ENCODE peak calls at places on chromosomes 7 and 10, in eight cellular contexts. Z is AG09309, A is progenitor cell of endocrine pancreas, H is psoas muscle, V is Calu3, Y is lower leg skin, B is AG09319, E is PC-3. L is an unnamed sample.

GRCh38 chr10:131452926-131453771 is 141.6 kb upstream of the TCERG1L start:
- DNase-seq in E (no peak), Y (peak; percentile 78), Z (no peak), V (no peak), H (no peak), A (peak; percentile 36), B (no peak), L (peak; percentile 66)

GRCh38 chr7:74364061-74364460 is 74.9 kb downstream of the CLIP2 start:
- DNase-seq in V (no peak), Y (no peak), A (no peak), B (no peak), H (no peak), Z (no peak), E (peak; percentile 15), L (no peak)

GRCh38 chr7:50463035-50463434 is 12.9 kb upstream of the FIGNL1 start:
- DNase-seq in B (no peak), E (no peak), A (no peak), Y (no peak), Z (no peak), H (no peak), V (no peak), L (no peak)

GRCh38 chr10:50577681-50578350 is 45.9 kb downstream of the SGMS1 start:
- DNase-seq in H (no peak), B (no peak), E (peak; percentile 47), Y (no peak), Z (no peak), V (peak; percentile 30), A (no peak), L (no peak)

GRCh38 chr7:94561841-94562514 is 52.4 kb downstream of the CASD1 start:
- DNase-seq in Y (no peak), E (peak; percentile 28), V (no peak), Z (no peak), H (no peak), B (no peak), A (no peak), L (no peak)

GRCh38 chr10:94155722-94156271 is 162.1 kb downstream of the PLCE1 start:
- DNase-seq in A (no peak), H (no peak), Z (no peak), Y (no peak), E (no peak), B (no peak), V (no peak), L (no peak)

GRCh38 chr10:44801383-44802327 is 109.5 kb upstream of the TMEM72 start:
- DNase-seq in Z (peak; percentile 75), E (peak; percentile 97), B (peak; percentile 92), H (peak; percentile 61), Y (peak; percentile 90), A (no peak), V (peak; percentile 96), L (peak; percentile 79)

GRCh38 chr7:93923946-93924345 is 2.4 kb downstream of the GNG11 start:
- DNase-seq in E (no peak), Y (no peak), H (no peak), B (no peak), V (no peak), Z (no peak), A (no peak), L (no peak)

GRCh38 chr7:26500749-26501352 is 209.2 kb downstream of the SNX10 start:
- DNase-seq in A (no peak), Y (no peak), B (no peak), Z (peak; percentile 2), V (no peak), H (no peak), E (peak; percentile 58), L (no peak)

GRCh38 chr7:116356333-116356965 is 143.1 kb upstream of the CAV2 start:
- DNase-seq in E (no peak), H (no peak), Y (no peak), B (no peak), V (no peak), Z (no peak), A (no peak), L (no peak)

GRCh38 chr10:31808258-31809218 is 120.1 kb downstream of the ARHGAP12 start:
- DNase-seq in A (no peak), H (peak; percentile 23), Y (no peak), Z (peak; percentile 74), B (peak; percentile 62), E (peak; percentile 59), V (no peak), L (no peak)

GRCh38 chr7:104156842-104157277 is 51.0 kb downstream of the ORC5 start:
- DNase-seq in A (no peak), Z (no peak), E (peak; percentile 61), B (no peak), Y (no peak), V (no peak), H (no peak), L (no peak)

GRCh38 chr7:13057462-13058200 is 370.2 kb downstream of the ARL4A start:
- DNase-seq in E (no peak), Z (no peak), B (no peak), Y (no peak), H (no peak), A (no peak), V (no peak), L (no peak)

GRCh38 chr10:103836273-103836672 is 19.1 kb downstream of the SH3PXD2A start:
- DNase-seq in B (no peak), H (no peak), A (no peak), V (no peak), Z (no peak), E (no peak), Y (no peak), L (no peak)

GRCh38 chr7:120441850-120442249 is 168.9 kb downstream of the KCND2 start:
- DNase-seq in A (no peak), Z (no peak), H (no peak), Y (no peak), B (no peak), E (no peak), V (no peak), L (no peak)

GRCh38 chr7:30164567-30164966 is 29.8 kb downstream of the MTURN start:
- DNase-seq in B (no peak), H (no peak), Z (no peak), V (peak; percentile 56), A (no peak), E (peak; percentile 76), Y (no peak), L (no peak)

GRCh38 chr7:41921453-41921912 is 218.6 kb upstream of the INHBA start:
- DNase-seq in B (peak; percentile 65), H (no peak), V (no peak), Y (no peak), E (no peak), Z (peak; percentile 94), A (no peak), L (no peak)

GRCh38 chr10:128116187-128116586 is 10.0 kb downstream of the MKI67 start:
- DNase-seq in A (no peak), Y (no peak), V (no peak), H (no peak), E (no peak), Z (no peak), B (no peak), L (no peak)

GRCh38 chr10:128115356-128115755 is 10.9 kb downstream of the MKI67 start:
- DNase-seq in Y (no peak), V (no peak), H (no peak), E (no peak), A (no peak), B (no peak), Z (no peak), L (no peak)

GRCh38 chr10:128110339-128110738 is 15.9 kb downstream of the MKI67 start:
- DNase-seq in E (no peak), V (no peak), B (no peak), A (no peak), H (no peak), Z (no peak), Y (no peak), L (no peak)

GRCh38 chr10:128111686-128112085 is 14.5 kb downstream of the MKI67 start:
- DNase-seq in H (no peak), E (no peak), V (no peak), Y (no peak), Z (no peak), A (no peak), B (no peak), L (no peak)

GRCh38 chr10:128113026-128113425 is 13.2 kb downstream of the MKI67 start:
- DNase-seq in A (no peak), E (no peak), H (no peak), B (no peak), Y (no peak), V (no peak), Z (no peak), L (no peak)
- TF ChIP-seq CTCF in A (no peak), E (no peak), H (no peak), B (no peak), Y (no peak), V (no peak), Z (no peak), L (no peak)

GRCh38 chr7:105581066-105581811 is at the start of gene EFCAB10:
- DNase-seq in A (peak; percentile 79), V (peak; percentile 78), E (no peak), B (no peak), H (peak; percentile 35), Z (no peak), Y (peak; percentile 72), L (peak; percentile 70)
- TF ChIP-seq CTCF in A (peak; percentile 28), V (no peak), E (no peak), B (no peak), H (no peak), Z (peak; percentile 27), Y (no peak), L (no peak)

DNA sequence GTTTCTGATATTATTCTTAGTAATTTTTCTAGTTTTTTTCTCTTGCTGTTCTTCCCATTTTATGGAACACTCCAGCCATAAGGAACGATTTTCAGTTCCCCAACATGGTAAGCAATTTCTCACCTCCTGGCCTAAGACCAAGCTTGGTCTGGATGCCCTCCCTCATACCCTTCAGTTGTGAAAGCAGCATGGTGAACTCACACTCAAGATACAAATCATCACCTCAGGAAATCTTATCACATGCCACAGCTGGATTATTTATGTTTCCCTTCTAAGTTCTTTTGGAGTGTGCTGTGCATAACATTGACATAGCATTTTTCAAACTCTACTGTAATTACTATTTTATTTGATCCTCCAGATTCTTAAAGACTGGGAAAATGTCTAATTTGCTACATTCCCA is 216.6 kb downstream of the AGMO start:
- DNase-seq in V (no peak), H (no peak), B (no peak), Z (no peak), Y (no peak), E (no peak), A (no peak), L (no peak)
- TF ChIP-seq CTCF in V (no peak), H (no peak), B (no peak), Z (no peak), Y (no peak), E (no peak), A (no peak), L (no peak)

GRCh38 chr10:95469676-95470075 is 91.5 kb downstream of the SORBS1 start:
- DNase-seq in B (no peak), Z (no peak), H (no peak), E (no peak), Y (no peak), V (no peak), A (no peak), L (no peak)

GRCh38 chr10:95464280-95464679 is 96.9 kb downstream of the SORBS1 start:
- DNase-seq in V (no peak), B (no peak), H (no peak), Y (no peak), E (no peak), A (no peak), Z (no peak), L (no peak)

GRCh38 chr10:95469251-95469650 is 91.9 kb downstream of the SORBS1 start:
- DNase-seq in E (no peak), B (no peak), H (no peak), Y (no peak), A (no peak), Z (no peak), V (no peak), L (no peak)

GRCh38 chr10:95466450-95466849 is 94.7 kb downstream of the SORBS1 start:
- DNase-seq in Z (no peak), H (no peak), A (no peak), Y (no peak), B (no peak), E (no peak), V (no peak), L (no peak)

GRCh38 chr10:95467162-95467599 is 94.0 kb downstream of the SORBS1 start:
- DNase-seq in A (no peak), H (peak; percentile 58), Y (peak; percentile 93), B (no peak), V (peak; percentile 8), Z (no peak), E (no peak), L (peak; percentile 74)
- TF ChIP-seq CTCF in A (peak; percentile 26), H (peak; percentile 18), Y (no peak), B (no peak), V (no peak), Z (no peak), E (no peak), L (no peak)